ENCODE peak calls at places on chromosomes 12 and 14, in six cellular contexts. L is tibial artery, B is MM.1S, V is adrenal gland, W is kidney, N is K562. Q is an unnamed sample.
A peak's percentile ranks its signal among the peaks of the same experiment; 100 is the strongest.

GRCh38 chr14:31009836-31010618 is 15.4 kb upstream of the AP4S1 start:
- DNase-seq in W (no peak), L (no peak), N (no peak), V (no peak), B (no peak), Q (no peak)

GRCh38 chr14:29144598-29144997 is 378.0 kb downstream of the FOXG1 start:
- DNase-seq in B (no peak), V (no peak), L (no peak), W (no peak), N (no peak), Q (no peak)

GRCh38 chr14:94676495-94677238 is 64.5 kb downstream of the SERPINA3 start:
- DNase-seq in B (no peak), W (no peak), N (no peak), V (peak; percentile 18), L (no peak), Q (no peak)

GRCh38 chr14:40889126-40889525 is 717.5 kb upstream of the LRFN5 start:
- DNase-seq in W (no peak), N (no peak), V (no peak), B (no peak), L (no peak), Q (no peak)

GRCh38 chr14:96056509-96057422 is 17.6 kb downstream of the C14orf132 start:
- DNase-seq in B (no peak), V (peak; percentile 46), L (peak; percentile 15), N (no peak), W (no peak), Q (no peak)

GRCh38 chr14:88630565-88630964 is 67.7 kb downstream of the ZC3H14 start:
- DNase-seq in B (no peak), V (no peak), W (no peak), N (peak; percentile 12), L (no peak), Q (no peak)

GRCh38 chr14:30179381-30180130 is 251.9 kb upstream of the PRKD1 start:
- DNase-seq in N (no peak), V (no peak), B (no peak), W (no peak), L (no peak), Q (no peak)

GRCh38 chr14:60323199-60323891 is 74.3 kb downstream of the PPM1A start:
- DNase-seq in V (no peak), W (no peak), N (no peak), B (no peak), L (no peak), Q (no peak)

GRCh38 chr14:104694991-104695659 is 5.7 kb downstream of the INF2 start:
- DNase-seq in L (no peak), N (no peak), V (no peak), B (no peak), W (no peak), Q (no peak)

GRCh38 chr14:90675399-90675798 is 140.8 kb downstream of the TTC7B start:
- DNase-seq in L (peak; percentile 67), W (no peak), N (no peak), B (no peak), V (peak; percentile 94), Q (no peak)

GRCh38 chr12:115010324-115010995 is 326.5 kb upstream of the TBX3 start:
- DNase-seq in V (no peak), B (no peak), W (no peak), N (no peak), L (no peak), Q (no peak)

GRCh38 chr12:40325349-40325960 is 100.7 kb downstream of the LRRK2 start:
- DNase-seq in V (no peak), W (no peak), B (peak; percentile 76), L (no peak), N (peak; percentile 18), Q (peak; percentile 30)

GRCh38 chr14:90419200-90419599 is 22.4 kb downstream of the CALM1 start:
- DNase-seq in B (no peak), N (peak; percentile 6), L (peak; percentile 79), W (peak; percentile 92), V (peak; percentile 93), Q (no peak)

GRCh38 chr12:66491812-66492361 is 187.0 kb downstream of the GRIP1 start:
- DNase-seq in L (no peak), N (no peak), W (no peak), V (no peak), B (no peak), Q (no peak)

GRCh38 chr12:23729354-23729753 is 220.1 kb downstream of the SOX5 start:
- DNase-seq in V (no peak), N (no peak), L (no peak), W (no peak), B (no peak), Q (no peak)

GRCh38 chr14:55005071-55005470 is 21.8 kb downstream of the WDHD1 start:
- DNase-seq in B (no peak), L (no peak), V (no peak), W (no peak), N (no peak), Q (no peak)

GRCh38 chr12:116539905-116540482 is 19.2 kb upstream of the MAP1LC3B2 start:
- DNase-seq in B (no peak), L (no peak), W (peak; percentile 86), V (peak; percentile 83), N (no peak), Q (no peak)

GRCh38 chr12:123363743-123364531 is 710 bp downstream of the SBNO1 start:
- DNase-seq in B (peak; percentile 12), W (peak; percentile 83), L (no peak), V (no peak), N (peak; percentile 44), Q (no peak)

GRCh38 chr12:123363385-123363742 is 1.3 kb downstream of the SBNO1 start:
- DNase-seq in N (peak; percentile 50), B (no peak), V (no peak), W (no peak), L (no peak), Q (no peak)

GRCh38 chr12:123356159-123356670 is 8.4 kb downstream of the SBNO1 start:
- DNase-seq in N (no peak), B (no peak), V (peak; percentile 38), W (no peak), L (no peak), Q (no peak)

GRCh38 chr12:123354600-123354999 is 10.0 kb downstream of the SBNO1 start:
- DNase-seq in B (no peak), V (no peak), W (no peak), L (no peak), N (no peak), Q (no peak)

DNA sequence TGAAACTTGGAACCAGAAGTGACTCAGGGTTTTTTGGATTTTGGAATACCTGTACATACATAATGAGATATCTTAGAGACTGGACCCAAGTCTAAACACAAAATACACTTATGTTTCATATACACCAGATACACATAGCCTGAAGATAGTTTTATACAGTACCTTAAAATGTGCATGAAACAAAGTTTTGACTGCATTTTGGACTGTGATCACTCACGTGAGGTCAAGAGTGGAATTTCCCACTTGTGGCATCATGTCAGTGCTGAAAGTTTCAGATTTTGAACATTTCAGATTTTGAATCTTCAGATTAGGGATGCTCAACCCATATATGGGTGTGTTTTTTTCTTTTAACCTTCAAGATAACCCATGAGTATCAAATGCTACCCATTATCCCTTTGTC is 6.6 kb downstream of the SBNO1 start:
- DNase-seq in N (no peak), W (no peak), V (no peak), B (no peak), L (no peak), Q (no peak)
- TF ChIP-seq CTCF in N (no peak), W (no peak), V (no peak), B (no peak), L (no peak), Q (no peak)

DNA sequence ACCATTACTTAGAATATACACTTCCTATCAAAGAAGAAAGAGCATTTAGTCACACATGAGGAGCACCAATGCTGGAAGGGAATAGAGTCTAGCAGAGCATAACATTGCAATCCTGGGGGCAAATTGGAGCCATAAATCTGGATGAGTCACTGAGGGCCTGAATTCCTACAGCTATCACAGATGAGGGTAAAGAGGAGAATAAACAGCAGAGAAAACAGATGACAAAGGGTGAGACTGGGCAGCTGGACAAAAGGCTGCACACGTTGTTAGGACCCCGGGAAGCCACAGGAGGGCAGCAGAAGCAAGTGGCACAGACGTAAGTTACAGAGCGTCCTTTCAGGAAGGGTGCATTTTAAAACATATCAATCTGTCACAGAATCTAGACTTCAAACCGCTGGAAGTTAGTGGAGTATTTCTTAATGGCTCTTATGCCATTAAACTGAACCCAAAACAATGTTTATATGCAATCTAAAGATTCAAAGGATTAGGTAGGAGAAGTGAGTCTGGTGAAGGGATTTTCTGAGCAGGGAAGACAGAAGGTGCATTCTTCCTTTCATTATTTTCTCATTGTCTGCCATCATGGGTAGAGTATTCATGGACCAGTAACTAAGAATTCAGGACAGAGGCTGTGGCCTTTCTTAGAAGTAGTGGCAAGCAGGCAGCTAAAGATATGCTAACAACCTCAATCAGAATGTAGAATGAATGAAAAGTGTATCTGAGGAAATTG is 159.8 kb upstream of the DAAM1 start:
- DNase-seq in L (peak; percentile 36), B (peak; percentile 51), W (peak; percentile 81), V (peak; percentile 77), N (peak; percentile 47), Q (peak; percentile 37)
- H3K4me3 ChIP-seq in L (no peak overlapping the region), B (peak overlapping the region; percentile 7), W (no peak overlapping the region), V (no peak overlapping the region), N (no peak overlapping the region), Q (no peak overlapping the region)

DNA sequence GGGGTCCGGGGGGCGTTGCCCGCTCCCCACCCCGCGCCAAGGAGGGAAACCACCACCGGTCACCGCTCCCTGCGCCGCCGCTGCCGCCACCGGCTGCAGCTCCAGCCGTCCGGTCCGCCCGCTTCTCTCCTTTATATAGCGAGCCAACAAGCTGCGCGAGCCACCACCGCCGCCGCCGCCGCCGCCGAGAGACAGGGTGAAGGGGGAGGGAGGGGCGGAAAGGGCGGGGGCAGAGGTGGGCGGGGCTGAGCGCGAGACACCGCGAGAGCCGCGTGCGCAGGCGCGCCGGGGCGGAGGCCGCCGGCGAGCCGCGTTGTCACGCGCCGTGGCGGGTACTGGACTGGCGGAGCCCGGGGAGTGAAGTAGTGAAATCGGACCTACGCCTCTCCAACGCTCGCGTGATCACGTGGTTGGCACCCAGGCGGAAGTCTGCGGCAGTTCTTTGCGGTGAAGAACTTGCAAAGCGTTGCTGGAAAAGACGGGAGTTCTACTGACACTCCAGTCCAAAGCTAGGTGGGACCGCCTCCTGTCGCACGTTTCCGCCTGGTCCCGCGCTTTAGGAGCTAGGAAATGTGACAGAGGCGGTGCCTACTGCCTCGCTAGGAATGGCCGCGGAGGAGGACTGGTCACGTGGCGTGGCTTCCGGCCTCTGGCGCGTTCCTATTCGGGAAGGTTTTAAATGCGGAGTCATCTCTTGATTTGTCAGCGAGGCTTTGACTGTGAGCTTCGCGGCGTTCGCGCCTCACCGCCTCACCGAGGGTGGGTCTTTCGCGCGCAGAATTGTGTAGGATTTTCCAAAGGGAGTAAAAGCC is at the start of gene GTF2A1:
- DNase-seq in L (peak; percentile 94), N (peak; percentile 94), V (peak; percentile 97), W (peak; percentile 99), B (peak; percentile 89), Q (peak; percentile 91)
- TF ChIP-seq CTCF in L (peak; percentile 19), N (no peak), V (no peak), W (no peak), B (no peak), Q (no peak)

GRCh38 chr12:13211859-13212664 is 15.5 kb downstream of the EMP1 start:
- DNase-seq in L (peak; percentile 43), W (no peak), V (peak; percentile 89), B (peak; percentile 83), N (peak; percentile 62), Q (peak; percentile 37)

GRCh38 chr12:13209279-13210021 is 12.9 kb downstream of the EMP1 start:
- DNase-seq in W (no peak), B (no peak), V (no peak), L (no peak), N (no peak), Q (no peak)

GRCh38 chr12:13210543-13211190 is 14.1 kb downstream of the EMP1 start:
- DNase-seq in N (no peak), V (no peak), B (no peak), W (no peak), L (no peak), Q (no peak)

GRCh38 chr12:13210022-13210539 is 13.6 kb downstream of the EMP1 start:
- DNase-seq in N (no peak), V (no peak), B (no peak), W (no peak), L (no peak), Q (no peak)

GRCh38 chr12:13211191-13211858 is 14.8 kb downstream of the EMP1 start:
- DNase-seq in N (no peak), V (no peak), W (no peak), B (no peak), L (no peak), Q (no peak)
- H3K4me3 ChIP-seq in N (no peak overlapping the region), V (no peak overlapping the region), W (no peak overlapping the region), B (no peak overlapping the region), L (no peak overlapping the region), Q (no peak overlapping the region)

Q was measured in LNCaP clone FGC.